ENCODE peak calls at places on chromosomes 1 and 21, in eight cellular contexts. P is T-helper 2 cell; U is central memory CD4-positive, alpha-beta T cell; R is small intestine; X is cardiac fibroblast; B is G401; A is NCI-H1092 treated with DMSO at 0.1 percent for 48 hours; L is CD8-positive, alpha-beta memory T cell. J is an unnamed sample.

GRCh38 chr21:34987673-34988072 is 61.4 kb downstream of the RUNX1 start:
- DNase-seq in U (no peak), A (no peak), X (no peak), L (no peak), P (no peak), B (no peak), R (no peak), J (no peak)

GRCh38 chr21:45417256-45417950 is 12.4 kb downstream of the COL18A1 start:
- DNase-seq in B (no peak), X (no peak), P (no peak), A (no peak), U (no peak), R (no peak), L (peak; percentile 41), J (no peak)

GRCh38 chr1:54599211-54599823 is 24.0 kb downstream of the FAM151A start:
- DNase-seq in L (no peak), R (no peak), P (no peak), U (no peak), A (no peak), X (no peak), B (no peak), J (no peak)

GRCh38 chr1:216223521-216223920 is 199.7 kb downstream of the USH2A start:
- DNase-seq in X (peak; percentile 2), U (no peak), R (no peak), A (no peak), B (no peak), P (no peak), L (no peak), J (no peak)

GRCh38 chr1:211198111-211198510 is 61.1 kb upstream of the RCOR3 start:
- DNase-seq in A (no peak), R (no peak), L (no peak), X (peak; percentile 57), B (no peak), U (no peak), P (no peak), J (peak; percentile 51)

GRCh38 chr1:27521336-27522147 is 31.6 kb upstream of the WASF2 start:
- DNase-seq in U (peak; percentile 47), L (peak; percentile 74), P (peak; percentile 69), X (no peak), B (peak; percentile 60), R (no peak), A (peak; percentile 40), J (no peak)

GRCh38 chr1:196115641-196116040 is 492.6 kb downstream of the KCNT2 start:
- DNase-seq in A (no peak), P (no peak), R (no peak), L (no peak), X (peak; percentile 82), U (no peak), B (peak; percentile 83), J (peak; percentile 51)

GRCh38 chr1:26305667-26306289 is 658 bp downstream of the UBXN11 start:
- DNase-seq in A (no peak), B (no peak), X (no peak), R (no peak), U (no peak), L (no peak), P (no peak), J (no peak)

GRCh38 chr1:214213136-214213535 is 67.8 kb upstream of the SMYD2 start:
- DNase-seq in X (no peak), L (no peak), A (no peak), B (no peak), U (no peak), P (no peak), R (no peak), J (peak; percentile 78)

GRCh38 chr1:3631865-3632264 is 7.0 kb downstream of the TPRG1L start:
- DNase-seq in U (no peak), X (no peak), A (no peak), L (no peak), R (no peak), P (no peak), B (no peak), J (no peak)

GRCh38 chr21:35423694-35424093 is 374.6 kb upstream of the RUNX1 start:
- DNase-seq in B (no peak), R (no peak), P (no peak), U (no peak), L (no peak), X (peak; percentile 89), A (no peak), J (no peak)

GRCh38 chr1:207703712-207704111 is 48.1 kb upstream of the CD46 start:
- DNase-seq in R (no peak), L (no peak), P (no peak), X (no peak), A (no peak), B (no peak), U (no peak), J (no peak)

GRCh38 chr1:100404816-100405215 is 52.5 kb downstream of the CDC14A start:
- DNase-seq in B (no peak), A (no peak), X (no peak), U (no peak), L (no peak), P (no peak), R (no peak), J (peak; percentile 8)

GRCh38 chr1:35882586-35882944 is 444 bp upstream of the AGO1 start:
- DNase-seq in P (no peak), B (no peak), R (no peak), L (peak; percentile 49), X (no peak), A (no peak), U (no peak), J (no peak)

GRCh38 chr1:10553124-10553523 is 78.4 kb downstream of the PEX14 start:
- DNase-seq in A (no peak), L (no peak), B (no peak), U (no peak), R (no peak), X (no peak), P (no peak), J (no peak)

GRCh38 chr1:37471345-37472231 is 2.8 kb upstream of the ZC3H12A start:
- DNase-seq in B (peak; percentile 66), L (peak; percentile 40), P (no peak), A (peak; percentile 7), X (peak; percentile 91), R (peak; percentile 94), U (no peak), J (peak; percentile 97)

GRCh38 chr21:14737922-14738321 is 191.8 kb upstream of the SAMSN1 start:
- DNase-seq in U (peak; percentile 60), L (peak; percentile 64), B (peak; percentile 14), A (peak; percentile 26), R (peak; percentile 73), X (peak; percentile 71), P (peak; percentile 31), J (peak; percentile 29)

GRCh38 chr1:226697151-226697575 is 41.9 kb downstream of the ITPKB start:
- DNase-seq in A (no peak), P (no peak), X (peak; percentile 73), R (peak; percentile 83), L (no peak), B (no peak), U (no peak), J (no peak)

GRCh38 chr1:97999320-97999719 is 78.5 kb upstream of the DPYD start:
- DNase-seq in X (peak; percentile 64), R (no peak), U (no peak), A (no peak), B (no peak), L (no peak), P (no peak), J (peak; percentile 92)

GRCh38 chr1:229147086-229147485 is 123.8 kb upstream of the RAB4A start:
- DNase-seq in X (peak; percentile 17), B (no peak), A (no peak), L (no peak), U (no peak), R (no peak), P (no peak), J (no peak)

GRCh38 chr1:14529436-14529835 is 69.0 kb upstream of the KAZN start:
- DNase-seq in B (no peak), X (no peak), L (no peak), R (no peak), U (no peak), P (no peak), A (no peak), J (no peak)

GRCh38 chr1:161987303-161987702 is 36.4 kb downstream of the OLFML2B start:
- DNase-seq in L (no peak), X (peak; percentile 14), A (no peak), R (no peak), U (no peak), B (no peak), P (no peak), J (no peak)

J was measured in NCI-H226.